ENCODE peak calls at places on chromosomes 5 and 9, in four cellular contexts. V is H1, Z is K562, G is HCT116. T is an unnamed sample.

GRCh38 chr5:90843443-90843842 is 284.8 kb downstream of the ADGRV1 start:
- DNase-seq in V (no peak), Z (no peak), G (no peak), T (no peak)

GRCh38 chr5:119218830-119219782 is 136.7 kb upstream of the TNFAIP8 start:
- DNase-seq in V (no peak), Z (no peak), G (no peak), T (peak)

GRCh38 chr9:87148391-87149237 is 201.3 kb upstream of the GAS1 start:
- DNase-seq in V (peak), Z (peak), G (no peak), T (no peak)

GRCh38 chr9:73133921-73134407 is 17.7 kb upstream of the ANXA1 start:
- DNase-seq in V (no peak), Z (no peak), G (no peak), T (no peak)

GRCh38 chr9:71796368-71796767 is 28.1 kb upstream of the CEMIP2 start:
- DNase-seq in V (no peak), Z (no peak), G (no peak), T (no peak)

GRCh38 chr5:64384761-64385160 is 121.1 kb upstream of the RGS7BP start:
- DNase-seq in V (peak), Z (no peak), G (peak), T (peak)

GRCh38 chr5:26872337-26872736 is 166.0 kb downstream of the CDH9 start:
- DNase-seq in V (no peak), Z (no peak), G (no peak), T (no peak)

GRCh38 chr5:113804264-113804663 is 290.8 kb downstream of the YTHDC2 start:
- DNase-seq in V (no peak), Z (no peak), G (no peak), T (no peak)

GRCh38 chr5:149414405-149415244 is 35.5 kb upstream of the IL17B start:
- DNase-seq in V (no peak), Z (no peak), G (no peak), T (no peak)

DNA sequence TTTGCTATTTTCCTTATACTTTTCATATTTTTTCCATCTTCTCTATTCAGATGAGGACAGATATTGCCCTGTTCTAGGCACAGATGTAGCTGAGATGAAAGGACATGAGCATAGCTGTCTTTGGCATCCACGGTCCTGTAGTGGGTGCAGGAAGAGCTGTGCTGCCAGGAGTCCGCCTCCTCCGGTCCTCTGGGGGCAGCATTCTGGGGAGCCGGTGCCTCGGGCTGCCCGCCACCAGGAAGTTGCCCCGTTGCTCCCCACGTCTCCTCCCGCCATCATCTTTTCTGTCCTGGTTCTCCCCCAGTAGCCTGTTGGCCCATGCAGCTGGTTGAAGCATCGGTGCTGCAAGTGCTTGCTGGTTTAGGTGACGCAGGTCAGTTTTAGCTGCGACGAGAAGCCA is 170.0 kb upstream of the IRX4 start:
- DNase-seq in V (peak), Z (no peak), G (no peak), T (no peak)
- TF ChIP-seq FOSL1 in V (no peak), Z (no peak), G (no peak), T (no peak)

GRCh38 chr5:389197-389821 is 53.7 kb upstream of the EXOC3 start:
- DNase-seq in V (no peak), Z (peak), G (no peak), T (no peak)

GRCh38 chr5:390571-391491 is 52.1 kb upstream of the EXOC3 start:
- DNase-seq in V (peak), Z (no peak), G (no peak), T (no peak)

GRCh38 chr5:387491-388265 is 55.3 kb upstream of the EXOC3 start:
- DNase-seq in V (no peak), Z (no peak), G (no peak), T (no peak)

GRCh38 chr5:388266-389196 is 54.4 kb upstream of the EXOC3 start:
- DNase-seq in V (no peak), Z (peak), G (no peak), T (no peak)

GRCh38 chr5:389891-390290 is 53.1 kb upstream of the EXOC3 start:
- DNase-seq in V (peak), Z (no peak), G (no peak), T (no peak)
- TF ChIP-seq FOSL1 in V (no peak), Z (no peak), G (no peak), T (no peak)

DNA sequence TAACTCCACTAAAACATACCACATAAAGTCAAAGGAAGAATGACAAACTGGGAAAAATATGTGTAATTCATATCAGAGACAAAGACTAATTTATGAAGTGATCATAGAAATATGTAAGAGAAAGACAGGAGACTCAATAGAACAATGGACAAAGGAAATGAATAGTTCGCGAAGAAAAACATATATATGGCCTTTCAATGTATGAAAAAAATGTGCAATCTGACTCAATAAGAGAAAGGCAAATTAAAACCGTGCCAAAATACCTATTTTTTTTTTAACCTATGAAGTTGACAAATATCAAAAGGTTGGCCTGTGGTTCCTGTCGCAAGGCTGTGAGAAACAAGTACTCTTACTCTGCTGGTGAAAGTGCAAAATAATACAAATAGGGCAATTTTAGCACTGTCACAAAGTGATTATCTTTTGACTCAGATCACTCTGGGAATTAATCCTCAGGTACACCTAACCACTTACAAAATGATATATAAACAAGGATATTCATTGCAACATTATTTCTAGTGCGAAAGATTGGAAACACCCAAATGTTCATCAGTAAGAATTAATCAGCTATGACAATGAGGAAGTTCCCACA is 3.7 kb downstream of the C9 start:
- DNase-seq in V (no peak), Z (no peak), G (no peak), T (no peak)
- TF ChIP-seq FOSL1 in V (no peak), Z (no peak), G (no peak), T (no peak)

DNA sequence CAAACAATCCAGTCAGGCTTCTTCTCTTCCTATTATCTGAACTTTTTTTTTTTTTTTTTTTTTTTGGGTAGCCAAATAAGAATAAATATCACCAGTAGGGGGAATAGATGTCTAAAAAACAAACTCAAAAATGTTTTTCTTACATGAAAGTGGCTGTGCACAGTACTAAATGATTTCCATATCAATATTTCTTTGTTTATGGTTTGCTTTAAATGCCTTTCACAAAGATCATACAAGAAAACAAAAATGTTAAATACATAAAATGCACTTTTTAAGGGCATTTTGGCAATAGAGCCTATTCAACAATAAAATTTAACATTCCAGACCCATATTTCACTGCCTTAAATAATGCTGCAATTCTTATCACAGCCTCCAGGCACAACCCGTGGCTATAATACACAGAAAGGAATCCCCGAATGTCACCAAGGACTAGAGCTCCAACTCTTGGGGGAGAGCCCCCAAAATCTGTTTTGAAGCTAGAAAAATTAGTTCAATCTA is 91.1 kb upstream of the TBCA start:
- DNase-seq in V (no peak), Z (peak), G (no peak), T (no peak)
- TF ChIP-seq FOSL1 in V (no peak), Z (no peak), G (no peak), T (no peak)

GRCh38 chr5:81450940-81451339 is 57.0 kb upstream of the ACOT12 start:
- DNase-seq in V (no peak), Z (no peak), G (no peak), T (peak)
- TF ChIP-seq FOSL1 in V (no peak), Z (no peak), G (no peak), T (no peak)

GRCh38 chr9:15121591-15121990 is 185.4 kb downstream of the TTC39B start:
- DNase-seq in V (no peak), Z (no peak), G (no peak), T (no peak)

GRCh38 chr9:15113288-15113687 is 193.7 kb downstream of the TTC39B start:
- DNase-seq in V (no peak), Z (no peak), G (no peak), T (no peak)

GRCh38 chr9:15115041-15115440 is 192.0 kb downstream of the TTC39B start:
- DNase-seq in V (no peak), Z (no peak), G (no peak), T (no peak)

DNA sequence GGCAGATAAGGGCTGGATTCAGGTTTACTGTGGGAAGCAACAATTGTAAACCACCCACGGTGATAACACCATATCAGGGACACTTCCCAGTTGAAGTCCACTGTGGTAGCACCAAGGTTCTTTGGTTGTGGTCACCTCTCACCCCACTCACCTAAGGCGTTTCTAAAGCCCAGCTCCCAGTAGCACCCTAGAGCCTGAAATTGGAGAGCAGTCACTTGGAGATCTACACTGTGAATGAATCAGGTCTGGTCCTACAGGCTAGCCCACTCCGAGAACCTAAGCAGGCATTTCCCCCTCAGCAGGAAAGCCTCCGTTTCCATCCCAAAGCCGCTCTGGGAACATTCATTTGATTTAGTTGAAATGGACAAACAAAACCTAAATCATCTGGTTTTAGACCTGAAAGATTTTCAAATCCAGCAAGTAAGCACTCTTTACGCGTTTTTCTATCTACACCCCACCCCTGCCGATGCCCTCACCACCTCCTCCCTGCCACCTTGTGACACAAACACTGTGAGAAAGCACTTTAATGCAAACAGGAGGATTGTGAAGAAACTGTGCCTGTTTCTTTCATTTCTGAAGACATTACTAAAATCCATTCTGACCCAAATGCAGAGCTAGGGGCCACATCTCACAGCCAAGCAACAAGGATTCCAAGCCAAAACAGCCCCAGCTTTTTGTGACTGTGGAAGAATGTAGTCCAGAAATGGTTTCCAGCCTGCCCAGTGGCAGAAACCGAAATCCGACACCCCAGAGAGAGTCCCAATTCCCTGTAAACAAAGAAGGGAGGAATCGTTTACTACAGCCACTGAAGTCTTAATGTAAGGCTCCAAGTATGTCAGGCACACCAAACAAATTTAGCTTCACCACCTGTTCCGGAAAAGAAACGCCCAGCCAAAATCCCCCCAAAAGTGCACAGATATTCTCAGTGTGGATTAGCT is 191.0 kb downstream of the TTC39B start:
- DNase-seq in V (no peak), Z (no peak), G (no peak), T (no peak)
- TF ChIP-seq FOSL1 in V (no peak), Z (no peak), G (no peak), T (no peak)

DNA sequence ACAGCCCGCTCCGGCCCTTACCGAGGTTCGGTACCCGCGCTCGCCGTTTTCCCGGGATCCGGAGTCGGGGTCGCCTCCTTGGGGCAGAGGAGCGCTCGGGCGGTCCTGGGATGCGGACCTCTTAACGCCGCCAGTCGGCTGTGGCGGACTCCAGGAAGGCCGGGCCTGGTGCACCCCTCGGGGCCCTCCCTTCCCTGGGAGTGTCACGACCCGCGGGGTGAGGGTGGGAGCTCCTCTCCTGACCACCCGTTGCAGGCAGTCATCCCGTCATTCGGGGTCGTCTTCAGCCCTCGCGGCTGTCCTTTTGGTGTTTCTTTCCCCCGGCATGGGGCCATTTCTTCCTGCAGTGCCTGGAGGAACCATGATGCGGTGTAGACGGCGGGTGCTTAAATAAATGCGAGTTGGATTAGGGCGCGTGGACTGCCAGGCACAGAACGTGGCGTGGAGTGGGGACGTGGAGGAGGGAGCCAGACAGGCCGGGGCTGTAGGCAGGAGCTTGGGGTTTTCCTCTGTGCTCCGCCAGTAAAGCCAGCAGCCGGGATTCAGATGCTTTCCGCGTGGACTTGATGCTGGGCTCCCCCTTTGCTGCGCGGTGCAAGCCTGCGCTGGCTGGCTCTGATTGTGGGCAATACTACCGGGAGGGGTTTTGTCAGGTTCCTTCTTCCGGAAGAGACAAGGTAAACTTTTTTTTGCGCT is 793 bp downstream of the KDM4C start:
- DNase-seq in V (peak), Z (no peak), G (peak), T (peak)
- TF ChIP-seq FOSL1 in V (no peak), Z (no peak), G (no peak), T (no peak)

GRCh38 chr9:95954940-95955339 is 79.4 kb downstream of the ERCC6L2 start:
- DNase-seq in V (no peak), Z (no peak), G (no peak), T (no peak)
- TF ChIP-seq FOSL1 in V (no peak), Z (no peak), G (no peak), T (no peak)